ENCODE peak calls at places on chromosomes 12 and 14, in five cellular contexts. One of them, this sample, is unnamed.

GRCh38 chr14:65077318-65077717 is 25.0 kb downstream of the MAX start:
- DNase-seq in GM23338: peak
- DNase-seq in A549: no peak
- DNase-seq in GM12878: no peak
- DNase-seq in HepG2: no peak
- DNase-seq in this sample: no peak

GRCh38 chr12:93902736-93903562 is 225.8 kb downstream of the CRADD start:
- DNase-seq in GM23338: no peak
- DNase-seq in A549: no peak
- DNase-seq in GM12878: no peak
- DNase-seq in HepG2: peak
- DNase-seq in this sample: no peak

GRCh38 chr14:61493996-61494395 is 172.6 kb downstream of the PRKCH start:
- DNase-seq in GM23338: no peak
- DNase-seq in A549: no peak
- DNase-seq in GM12878: no peak
- DNase-seq in HepG2: no peak
- DNase-seq in this sample: no peak

GRCh38 chr12:111448831-111449790 is 43.4 kb downstream of the SH2B3 start:
- DNase-seq in GM23338: no peak
- DNase-seq in A549: no peak
- DNase-seq in GM12878: no peak
- DNase-seq in HepG2: no peak
- DNase-seq in this sample: no peak

GRCh38 chr12:117045175-117045997 is 53.8 kb downstream of the TESC start:
- DNase-seq in GM23338: no peak
- DNase-seq in A549: no peak
- DNase-seq in GM12878: no peak
- DNase-seq in HepG2: peak
- DNase-seq in this sample: no peak

GRCh38 chr12:70719084-70719483 is 81.9 kb upstream of the PTPRB start:
- DNase-seq in GM23338: peak
- DNase-seq in A549: no peak
- DNase-seq in GM12878: no peak
- DNase-seq in HepG2: no peak
- DNase-seq in this sample: no peak

GRCh38 chr12:125355614-125356013 is 290.4 kb downstream of the AACS start:
- DNase-seq in GM23338: no peak
- DNase-seq in A549: no peak
- DNase-seq in GM12878: no peak
- DNase-seq in HepG2: no peak
- DNase-seq in this sample: no peak

GRCh38 chr14:59406454-59407245 is 58.5 kb downstream of the GPR135 start:
- DNase-seq in GM23338: no peak
- DNase-seq in A549: no peak
- DNase-seq in GM12878: no peak
- DNase-seq in HepG2: peak
- DNase-seq in this sample: no peak

GRCh38 chr12:18752280-18752920 is 14.5 kb downstream of the CAPZA3 start:
- DNase-seq in GM23338: peak
- DNase-seq in A549: no peak
- DNase-seq in GM12878: no peak
- DNase-seq in HepG2: no peak
- DNase-seq in this sample: peak

GRCh38 chr14:78342879-78343278 is 172.7 kb downstream of the NRXN3 start:
- DNase-seq in GM23338: no peak
- DNase-seq in A549: no peak
- DNase-seq in GM12878: no peak
- DNase-seq in HepG2: no peak
- DNase-seq in this sample: no peak

GRCh38 chr12:130431176-130431575 is 93.5 kb downstream of the PIWIL1 start:
- DNase-seq in GM23338: no peak
- DNase-seq in A549: no peak
- DNase-seq in GM12878: no peak
- DNase-seq in HepG2: no peak
- DNase-seq in this sample: no peak

GRCh38 chr12:16246264-16246663 is 31.2 kb downstream of the SLC15A5 start:
- DNase-seq in GM23338: no peak
- DNase-seq in A549: no peak
- DNase-seq in GM12878: no peak
- DNase-seq in HepG2: no peak
- DNase-seq in this sample: no peak

GRCh38 chr12:9648701-9649531 is 20.6 kb upstream of the CLEC2D start:
- DNase-seq in GM23338: no peak
- DNase-seq in A549: no peak
- DNase-seq in GM12878: no peak
- DNase-seq in HepG2: no peak
- DNase-seq in this sample: no peak

GRCh38 chr12:16606936-16607335 is 974 bp upstream of the LMO3 start:
- DNase-seq in GM23338: peak
- DNase-seq in A549: no peak
- DNase-seq in GM12878: no peak
- DNase-seq in HepG2: no peak
- DNase-seq in this sample: no peak

GRCh38 chr14:32682219-32682618 is 256.5 kb upstream of the NPAS3 start:
- DNase-seq in GM23338: no peak
- DNase-seq in A549: no peak
- DNase-seq in GM12878: no peak
- DNase-seq in HepG2: no peak
- DNase-seq in this sample: no peak

GRCh38 chr12:46470039-46470627 is 97.6 kb upstream of the SLC38A2 start:
- DNase-seq in GM23338: no peak
- DNase-seq in A549: no peak
- DNase-seq in GM12878: no peak
- DNase-seq in HepG2: no peak
- DNase-seq in this sample: no peak

GRCh38 chr14:76715927-76716200 is 45.4 kb upstream of the VASH1 start:
- DNase-seq in GM23338: no peak
- DNase-seq in A549: no peak
- DNase-seq in GM12878: no peak
- DNase-seq in HepG2: no peak
- DNase-seq in this sample: no peak

GRCh38 chr14:57025456-57025855 is 215.2 kb upstream of the OTX2 start:
- DNase-seq in GM23338: no peak
- DNase-seq in A549: no peak
- DNase-seq in GM12878: no peak
- DNase-seq in HepG2: no peak
- DNase-seq in this sample: peak

GRCh38 chr12:74481078-74481477 is 56.6 kb upstream of the ATXN7L3B start:
- DNase-seq in GM23338: no peak
- DNase-seq in A549: no peak
- DNase-seq in GM12878: no peak
- DNase-seq in HepG2: no peak
- DNase-seq in this sample: no peak

GRCh38 chr12:122834921-122835692 is at the start of gene HIP1R:
- DNase-seq in GM23338: peak
- DNase-seq in A549: peak
- DNase-seq in GM12878: no peak
- DNase-seq in HepG2: no peak
- DNase-seq in this sample: peak

GRCh38 chr14:28751467-28752058 is 15.0 kb upstream of the FOXG1 start:
- DNase-seq in GM23338: peak
- DNase-seq in A549: peak
- DNase-seq in GM12878: peak
- DNase-seq in HepG2: peak
- DNase-seq in this sample: no peak

GRCh38 chr14:62691613-62692489 is 353.4 kb downstream of the KCNH5 start:
- DNase-seq in GM23338: no peak
- DNase-seq in A549: peak
- DNase-seq in GM12878: no peak
- DNase-seq in HepG2: peak
- DNase-seq in this sample: no peak

GRCh38 chr14:62692490-62693106 is 352.7 kb downstream of the KCNH5 start:
- DNase-seq in GM23338: no peak
- DNase-seq in A549: no peak
- DNase-seq in GM12878: no peak
- DNase-seq in HepG2: peak
- DNase-seq in this sample: no peak

GRCh38 chr14:62694075-62694474 is 351.2 kb downstream of the KCNH5 start:
- DNase-seq in GM23338: no peak
- DNase-seq in A549: no peak
- DNase-seq in GM12878: no peak
- DNase-seq in HepG2: no peak
- DNase-seq in this sample: no peak

GRCh38 chr14:62687818-62688217 is 357.4 kb downstream of the KCNH5 start:
- DNase-seq in GM23338: no peak
- DNase-seq in A549: no peak
- DNase-seq in GM12878: no peak
- DNase-seq in HepG2: no peak
- DNase-seq in this sample: no peak

DNA sequence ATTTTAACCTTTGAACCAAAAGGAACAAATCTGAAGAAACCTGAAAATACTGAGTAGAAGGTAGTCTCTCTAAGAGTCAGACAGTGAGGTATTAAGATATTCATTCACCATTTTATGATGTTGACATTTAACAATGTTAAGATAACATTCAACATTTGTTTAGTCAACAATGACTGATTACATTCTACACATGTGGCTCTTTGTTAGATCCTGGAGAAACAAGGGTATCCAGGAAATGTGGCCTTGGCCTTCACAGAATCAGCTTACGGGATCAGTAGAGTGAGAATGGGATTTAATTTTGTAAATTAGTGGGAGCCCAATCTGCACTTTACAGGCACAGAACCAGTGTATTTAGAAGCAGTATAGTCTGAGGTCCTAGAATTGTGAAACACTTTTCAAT is 355.5 kb downstream of the KCNH5 start:
- DNase-seq in GM23338: no peak
- DNase-seq in A549: no peak
- DNase-seq in GM12878: no peak
- DNase-seq in HepG2: peak
- DNase-seq in this sample: no peak
- TF ChIP-seq JUNB in GM23338: no peak
- TF ChIP-seq JUNB in A549: no peak
- TF ChIP-seq JUNB in GM12878: no peak
- TF ChIP-seq JUNB in HepG2: no peak
- TF ChIP-seq JUNB in this sample: no peak

GRCh38 chr12:4957781-4958180 is 48.1 kb downstream of the KCNA1 start:
- DNase-seq in GM23338: no peak
- DNase-seq in A549: no peak
- DNase-seq in GM12878: no peak
- DNase-seq in HepG2: no peak
- DNase-seq in this sample: no peak
- TF ChIP-seq JUNB in GM23338: no peak
- TF ChIP-seq JUNB in A549: no peak
- TF ChIP-seq JUNB in GM12878: no peak
- TF ChIP-seq JUNB in HepG2: no peak
- TF ChIP-seq JUNB in this sample: no peak

GRCh38 chr12:8609061-8609570 is 3.5 kb downstream of the AICDA start:
- DNase-seq in GM23338: peak
- DNase-seq in A549: peak
- DNase-seq in GM12878: no peak
- DNase-seq in HepG2: peak
- DNase-seq in this sample: no peak
- TF ChIP-seq JUNB in GM23338: no peak
- TF ChIP-seq JUNB in A549: no peak
- TF ChIP-seq JUNB in GM12878: no peak
- TF ChIP-seq JUNB in HepG2: no peak
- TF ChIP-seq JUNB in this sample: no peak

GRCh38 chr12:1760566-1761382 is 59.6 kb upstream of the LRTM2 start:
- DNase-seq in GM23338: no peak
- DNase-seq in A549: peak
- DNase-seq in GM12878: no peak
- DNase-seq in HepG2: peak
- DNase-seq in this sample: no peak
- TF ChIP-seq JUNB in GM23338: no peak
- TF ChIP-seq JUNB in A549: peak
- TF ChIP-seq JUNB in GM12878: no peak
- TF ChIP-seq JUNB in HepG2: peak
- TF ChIP-seq JUNB in this sample: no peak

DNA sequence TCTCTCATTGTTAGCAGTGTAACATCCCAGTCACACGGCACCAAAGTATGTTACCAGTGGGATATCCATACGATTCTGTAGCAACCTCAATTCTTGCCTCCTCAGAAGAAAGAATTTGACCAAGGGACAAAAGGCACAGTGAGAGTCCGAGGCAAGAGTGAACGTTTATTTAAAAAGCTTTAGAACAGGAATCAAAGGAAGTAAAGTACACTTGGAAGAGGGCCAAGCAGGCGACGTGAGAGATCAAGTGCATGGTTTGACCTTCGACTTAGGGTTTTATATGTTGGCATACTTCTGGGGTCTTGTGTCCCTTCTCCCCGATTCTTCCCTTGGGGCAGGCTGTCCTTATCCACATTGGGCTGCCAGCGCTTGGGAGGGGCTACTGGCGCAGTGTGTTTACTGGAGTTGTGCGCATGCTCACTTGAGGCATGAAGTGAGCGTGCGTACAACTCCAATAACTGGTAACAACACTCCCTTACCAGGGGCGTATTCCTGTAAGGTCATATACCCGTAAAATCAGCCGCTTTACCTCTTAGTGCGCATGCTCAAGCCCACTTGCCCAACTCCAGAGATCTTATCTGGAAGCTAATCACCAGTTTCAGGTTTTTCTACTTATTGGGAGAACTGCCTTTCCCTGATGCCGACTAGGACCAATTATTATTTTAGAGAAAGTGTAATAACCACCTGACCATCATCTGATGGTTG is 71.7 kb downstream of the FAR2 start:
- DNase-seq in GM23338: no peak
- DNase-seq in A549: no peak
- DNase-seq in GM12878: no peak
- DNase-seq in HepG2: no peak
- DNase-seq in this sample: peak
- TF ChIP-seq JUNB in GM23338: no peak
- TF ChIP-seq JUNB in A549: no peak
- TF ChIP-seq JUNB in GM12878: no peak
- TF ChIP-seq JUNB in HepG2: no peak
- TF ChIP-seq JUNB in this sample: no peak

DNA sequence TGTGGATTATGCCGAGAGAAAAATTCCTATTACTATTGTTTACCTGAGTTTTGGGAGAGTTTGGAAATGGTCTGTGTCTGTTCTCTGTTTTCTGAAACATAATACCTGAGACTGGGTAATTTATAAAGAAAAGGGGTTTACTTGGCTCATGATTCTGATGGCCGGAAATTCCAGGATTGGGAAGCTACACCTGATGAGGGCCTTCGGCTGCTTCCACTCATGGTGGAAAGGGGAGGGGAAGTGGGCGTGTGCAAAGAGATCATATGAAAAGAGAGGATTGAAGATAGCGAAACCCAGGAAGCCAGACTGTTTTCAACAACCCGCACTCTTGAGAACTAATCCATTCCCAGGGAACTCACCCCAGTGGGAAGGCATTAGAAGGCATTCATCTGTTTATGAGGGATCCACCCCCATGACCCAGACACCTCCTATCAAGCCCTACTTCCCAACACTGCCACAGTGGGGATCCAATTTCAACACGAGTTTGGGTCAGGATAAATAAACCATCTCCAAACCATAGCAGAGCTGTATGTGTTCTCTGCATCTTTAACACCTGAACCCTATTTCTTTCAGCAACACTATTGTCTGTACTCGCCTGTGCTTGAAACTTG is 51.1 kb downstream of the APAF1 start:
- DNase-seq in GM23338: peak
- DNase-seq in A549: no peak
- DNase-seq in GM12878: no peak
- DNase-seq in HepG2: no peak
- DNase-seq in this sample: no peak
- TF ChIP-seq JUNB in GM23338: no peak
- TF ChIP-seq JUNB in A549: no peak
- TF ChIP-seq JUNB in GM12878: no peak
- TF ChIP-seq JUNB in HepG2: no peak
- TF ChIP-seq JUNB in this sample: no peak

GRCh38 chr12:109781668-109782321 is 51.4 kb downstream of the TRPV4 start:
- DNase-seq in GM23338: no peak
- DNase-seq in A549: no peak
- DNase-seq in GM12878: no peak
- DNase-seq in HepG2: no peak
- DNase-seq in this sample: no peak
- TF ChIP-seq JUNB in GM23338: no peak
- TF ChIP-seq JUNB in A549: no peak
- TF ChIP-seq JUNB in GM12878: no peak
- TF ChIP-seq JUNB in HepG2: no peak
- TF ChIP-seq JUNB in this sample: no peak

This sample was measured in K562.